ENCODE peak calls at places on chromosomes 1 and 21, in four cellular contexts. W is GM23248, N is tibial nerve, P is NT2/D1. K is an unnamed sample. For H3K27me3 and H3K36me3, the result is how much of the 10 kb centered on the place peaks cover.

GRCh38 chr1:67241200-67241746 is 66.4 kb upstream of the IL12RB2 start:
- DNase-seq in W (no peak), P (no peak), N (no peak), K (no peak)

GRCh38 chr1:93061895-93062792 is 16.9 kb upstream of the MTF2 start:
- DNase-seq in W (peak), P (peak), N (no peak), K (peak)

GRCh38 chr1:206117151-206117948 is at the start of gene AVPR1B:
- DNase-seq in P (peak), W (peak), N (no peak), K (peak)

GRCh38 chr1:189662190-189662589 is 815.5 kb downstream of the BRINP3 start:
- DNase-seq in W (no peak), N (no peak), P (no peak), K (no peak)

GRCh38 chr1:11320153-11320936 is 47.3 kb downstream of the UBIAD1 start:
- DNase-seq in P (peak), N (no peak), W (no peak), K (peak)

GRCh38 chr1:39268112-39268581 is 63.7 kb downstream of the MACF1 start:
- DNase-seq in N (no peak), W (peak), P (peak), K (no peak)

GRCh38 chr1:55457874-55458273 is 242.7 kb upstream of the USP24 start:
- DNase-seq in N (no peak), W (no peak), P (no peak), K (no peak)

GRCh38 chr21:15539376-15539775 is 190.4 kb upstream of the USP25 start:
- DNase-seq in P (no peak), N (no peak), W (no peak), K (no peak)

GRCh38 chr21:37866027-37866426 is 50.2 kb downstream of the KCNJ6 start:
- DNase-seq in N (no peak), P (no peak), W (peak), K (no peak)

GRCh38 chr1:45014403-45015028 is 2.5 kb downstream of the UROD start:
- DNase-seq in W (peak), P (peak), N (peak), K (peak)
- H3K4me3 ChIP-seq in W (no peak), P (no peak), N (no peak), K (no peak)

DNA sequence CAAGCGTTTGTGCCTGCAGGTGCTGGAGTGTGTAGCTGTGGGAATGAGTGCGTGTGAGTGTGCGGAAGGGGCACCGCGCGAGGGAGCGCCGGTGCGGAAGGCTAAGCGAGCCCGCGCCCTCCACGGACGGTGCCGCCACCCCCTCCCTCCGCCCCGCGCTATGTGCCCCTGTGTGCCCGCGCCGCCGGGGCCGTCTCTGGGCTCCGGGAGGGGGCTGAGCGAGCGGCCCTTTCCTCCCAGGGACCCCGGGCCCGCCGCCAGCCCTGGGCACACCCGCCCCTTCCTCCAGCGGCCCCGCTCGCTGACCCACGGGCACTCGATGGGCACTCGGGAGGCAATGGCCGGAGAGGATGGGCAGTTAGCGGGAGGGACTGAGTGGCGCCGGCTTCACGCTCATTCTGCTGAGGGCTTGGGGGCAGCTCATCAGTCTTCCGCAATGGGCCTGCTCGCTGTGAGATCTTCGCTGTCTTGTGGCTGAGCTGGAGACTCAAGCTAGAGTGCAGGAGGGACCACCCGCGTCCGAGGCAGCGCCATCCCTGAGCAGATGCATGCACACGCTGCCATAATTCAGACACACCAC is 8.6 kb upstream of the ADGRB2 start:
- DNase-seq in P (no peak), W (no peak), N (no peak), K (peak)
- H3K27me3 ChIP-seq in P (under half), W (under half), N (half or more), K (under half)

DNA sequence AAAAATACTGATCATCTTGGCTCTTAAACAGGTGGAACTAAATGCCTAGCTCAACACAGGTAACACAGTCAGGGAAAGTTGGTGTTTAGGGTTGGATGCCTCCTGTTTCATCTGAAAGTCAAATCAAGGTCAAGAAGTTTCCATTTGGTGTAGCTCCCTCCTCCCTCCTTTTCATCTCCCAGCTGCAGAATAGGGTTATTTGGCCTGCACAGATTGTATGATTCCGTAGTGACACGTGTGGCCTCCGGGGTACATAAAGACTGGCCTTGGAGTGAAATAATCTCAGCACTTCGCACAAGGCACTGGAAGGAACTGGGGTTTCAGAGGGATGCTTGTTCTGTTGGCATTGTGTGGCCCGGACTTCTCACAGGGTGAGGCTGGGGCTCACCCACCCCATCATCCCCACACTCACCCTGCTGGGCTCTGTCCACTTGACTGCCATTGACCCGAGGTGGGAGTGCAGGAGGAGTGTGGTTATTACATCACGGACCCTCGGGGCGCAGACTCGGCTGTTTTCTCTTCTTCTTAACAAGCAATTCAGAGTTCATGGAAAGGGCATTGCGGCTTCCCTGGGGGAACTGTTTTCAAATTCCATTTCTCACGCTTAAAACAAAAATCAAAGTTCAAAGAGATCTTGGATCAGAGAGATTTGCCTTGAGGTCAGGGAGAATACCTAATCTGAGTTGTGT is 18.4 kb downstream of the IGSF5 start:
- DNase-seq in W (no peak), P (no peak), N (no peak), K (no peak)
- H3K36me3 ChIP-seq in W (under half), P (under half), N (under half), K (under half)

DNA sequence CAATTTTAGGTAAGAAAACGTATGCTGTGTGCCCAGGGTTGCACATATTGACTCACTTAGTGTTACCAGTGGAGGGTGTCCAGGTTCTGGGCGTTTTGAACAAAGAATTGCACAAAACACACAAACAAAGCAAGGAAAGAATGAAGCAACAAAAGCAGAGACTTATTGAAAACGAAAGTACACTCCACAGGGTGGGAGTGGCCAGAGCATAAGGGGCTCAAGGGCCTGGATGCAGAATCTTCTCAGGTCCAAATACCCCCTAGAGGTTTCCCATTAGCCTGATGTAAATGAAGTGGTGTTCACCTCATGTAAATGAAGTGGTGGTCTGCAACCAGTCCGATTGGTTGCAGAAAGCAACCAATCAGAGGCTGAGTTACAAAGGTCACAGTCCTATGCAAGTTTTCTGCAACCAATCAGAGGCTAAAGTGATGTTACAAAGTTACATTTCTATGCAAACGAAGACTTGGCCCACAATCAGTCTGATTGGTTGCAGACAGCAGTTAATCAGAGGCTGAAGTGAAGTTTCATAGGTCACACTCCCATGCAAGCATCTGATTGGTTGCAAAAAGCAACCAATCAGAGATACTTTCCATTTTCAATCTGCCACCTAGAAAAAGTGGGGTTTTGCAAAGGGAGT is 228.3 kb downstream of the ST6GALNAC3 start:
- DNase-seq in P (no peak), W (no peak), N (no peak), K (no peak)
- H3K4me3 ChIP-seq in P (no peak), W (peak), N (no peak), K (no peak)

GRCh38 chr1:14677291-14677690 is 78.8 kb downstream of the KAZN start:
- DNase-seq in N (no peak), P (no peak), W (peak), K (no peak)

GRCh38 chr1:14678011-14678638 is 79.6 kb downstream of the KAZN start:
- DNase-seq in N (no peak), P (no peak), W (no peak), K (no peak)

GRCh38 chr1:14676400-14676799 is 77.9 kb downstream of the KAZN start:
- DNase-seq in N (no peak), W (no peak), P (no peak), K (no peak)

GRCh38 chr1:14672030-14672429 is 73.5 kb downstream of the KAZN start:
- DNase-seq in N (no peak), P (no peak), W (no peak), K (no peak)

DNA sequence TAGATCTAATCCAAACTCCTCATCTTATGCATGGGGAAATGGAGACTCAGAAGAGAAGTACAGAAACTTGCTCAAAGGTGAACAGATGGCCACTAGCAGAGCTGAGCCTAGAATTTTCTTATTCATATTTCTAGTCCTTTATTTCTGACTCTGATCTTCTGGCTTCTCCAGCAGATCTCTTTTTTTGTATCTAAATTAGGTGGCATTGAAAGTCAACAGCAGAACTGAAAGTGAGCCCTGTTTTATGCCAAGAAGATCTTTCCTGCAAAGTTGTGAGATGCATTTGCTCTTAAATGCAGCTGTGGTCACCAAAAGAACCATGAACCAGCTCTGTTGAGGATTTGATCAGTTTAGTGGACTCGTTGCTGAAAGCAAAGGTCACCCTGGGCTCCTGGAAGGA is 75.5 kb downstream of the KAZN start:
- DNase-seq in N (no peak), W (no peak), P (no peak), K (no peak)
- H3K27me3 ChIP-seq in N (under half), W (under half), P (under half), K (under half)

GRCh38 chr1:23701996-23702395 is 10.4 kb downstream of the RPL11 start:
- DNase-seq in N (no peak), W (no peak), P (no peak), K (no peak)

GRCh38 chr1:23698466-23698865 is 6.9 kb downstream of the RPL11 start:
- DNase-seq in N (no peak), W (no peak), P (no peak), K (no peak)

GRCh38 chr1:23696335-23696989 is 4.9 kb downstream of the RPL11 start:
- DNase-seq in N (no peak), W (peak), P (no peak), K (no peak)

GRCh38 chr1:23701310-23701709 is 9.7 kb downstream of the RPL11 start:
- DNase-seq in N (no peak), W (no peak), P (no peak), K (no peak)

GRCh38 chr1:23699280-23700179 is 7.9 kb downstream of the RPL11 start:
- DNase-seq in W (peak), P (no peak), N (no peak), K (no peak)
- H3K36me3 ChIP-seq in W (half or more), P (under half), N (under half), K (half or more)

GRCh38 chr1:84692391-84692790 is 2.1 kb upstream of the SSX2IP start:
- DNase-seq in P (no peak), N (no peak), W (no peak), K (no peak)
- H3K4me3 ChIP-seq in P (no peak), N (no peak), W (no peak), K (no peak)

DNA sequence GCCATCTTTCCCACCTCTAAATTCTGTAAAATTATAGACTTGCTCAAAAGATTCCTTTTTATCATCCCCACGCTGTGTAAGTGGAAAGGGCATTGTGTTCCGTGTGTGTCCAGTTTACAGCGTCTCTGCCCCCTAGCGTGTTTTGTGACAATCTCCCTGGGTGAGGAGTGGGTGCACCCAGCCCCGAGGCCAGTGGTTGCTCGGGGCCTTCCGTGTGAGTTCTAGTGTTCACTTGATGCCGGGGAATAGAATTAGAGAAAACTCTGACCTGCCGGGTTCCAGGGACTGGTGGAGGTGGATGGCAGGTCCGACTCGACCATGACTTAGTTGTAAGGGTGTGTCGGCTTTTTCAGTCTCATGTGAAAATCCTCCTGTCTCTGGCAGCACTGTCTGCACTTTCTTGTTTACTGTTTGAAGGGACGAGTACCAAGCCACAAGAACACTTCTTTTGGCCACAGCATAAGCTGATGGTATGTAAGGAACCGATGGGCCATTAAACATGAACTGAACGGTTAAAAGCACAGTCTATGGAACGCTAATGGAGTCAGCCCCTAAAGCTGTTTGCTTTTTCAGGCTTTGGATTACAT is 61.9 kb downstream of the POFUT2 start:
- DNase-seq in W (no peak), N (no peak), P (no peak), K (peak)
- H3K27me3 ChIP-seq in W (under half), N (under half), P (under half), K (under half)

GRCh38 chr1:15323351-15323988 is 76.4 kb downstream of the FHAD1 start:
- DNase-seq in W (peak), P (peak), N (peak), K (peak)
- H3K36me3 ChIP-seq in W (under half), P (under half), N (under half), K (under half)

GRCh38 chr1:119646521-119647227 is 1.4 kb downstream of the ZNF697 start:
- DNase-seq in P (no peak), N (no peak), W (peak), K (no peak)
- H3K4me3 ChIP-seq in P (peak), N (peak), W (peak), K (peak)

K was measured in H7.